ENCODE peak calls at places on chromosomes 6 and 20, in eight cellular contexts. H, W, T, N, F, V, L and O are unnamed samples.
A peak's percentile ranks its signal among the peaks of the same experiment; 100 is the strongest.

GRCh38 chr6:170063431-170063830 is 227.4 kb downstream of the DLL1 start:
- DNase-seq in H (no peak), W (no peak), T (no peak), N (no peak), F (no peak), V (peak; percentile 12), L (no peak), O (no peak)

GRCh38 chr20:51811040-51811351 is 8.7 kb upstream of the SALL4 start:
- DNase-seq in H (no peak), W (no peak), T (peak; percentile 97), N (no peak), F (no peak), V (no peak), L (peak; percentile 73), O (no peak)

GRCh38 chr20:49850463-49851233 is 38.0 kb downstream of the SLC9A8 start:
- DNase-seq in H (no peak), W (no peak), T (peak; percentile 45), N (no peak), F (no peak), V (no peak), L (no peak), O (no peak)

GRCh38 chr6:15956205-15957106 is 172.4 kb upstream of the MYLIP start:
- DNase-seq in H (no peak), W (no peak), T (peak; percentile 38), N (no peak), F (peak; percentile 41), V (no peak), L (no peak), O (no peak)

GRCh38 chr20:19783966-19784401 is 25.9 kb downstream of the RIN2 start:
- DNase-seq in H (no peak), W (no peak), T (peak; percentile 76), N (no peak), F (no peak), V (no peak), L (no peak), O (no peak)

GRCh38 chr6:52503853-52504777 is 72.7 kb downstream of the TRAM2 start:
- DNase-seq in H (no peak), W (no peak), T (peak; percentile 76), N (peak; percentile 72), F (peak; percentile 70), V (peak; percentile 92), L (peak; percentile 49), O (peak; percentile 97)

GRCh38 chr6:134029495-134030455 is 22.6 kb downstream of the SLC2A12 start:
- DNase-seq in H (no peak), W (no peak), T (peak; percentile 90), N (no peak), F (no peak), V (no peak), L (peak; percentile 62), O (no peak)

GRCh38 chr20:40532103-40532502 is 156.9 kb downstream of the MAFB start:
- DNase-seq in H (no peak), W (peak; percentile 10), T (peak; percentile 12), N (no peak), F (no peak), V (no peak), L (no peak), O (no peak)

GRCh38 chr6:41716516-41717446 is 18.6 kb downstream of the TFEB start:
- DNase-seq in H (no peak), W (no peak), T (no peak), N (no peak), F (no peak), V (no peak), L (no peak), O (no peak)

GRCh38 chr6:41228616-41229015 is 467 bp downstream of the TREML4 start:
- DNase-seq in H (no peak), W (no peak), T (peak; percentile 23), N (no peak), F (no peak), V (no peak), L (no peak), O (no peak)